ENCODE peak calls at places on chromosomes 16 and 17, in ten cellular contexts. E, M, Z, G, H, U, T, A, B and W are unnamed samples.

GRCh38 chr16:48611329-48612137 is 1.6 kb upstream of the N4BP1 start:
- DNase-seq in A (peak; percentile 89), H (no peak), T (peak; percentile 77), E (peak; percentile 77), B (no peak), U (peak; percentile 64), M (no peak), G (no peak), Z (peak; percentile 40), W (no peak)

GRCh38 chr16:29192329-29193247 is 207.7 kb downstream of the LAT start:
- DNase-seq in E (no peak), H (no peak), B (no peak), T (peak; percentile 7), Z (no peak), U (no peak), A (no peak), M (no peak), G (no peak), W (peak; percentile 12)

GRCh38 chr16:48617711-48618148 is 7.8 kb upstream of the N4BP1 start:
- DNase-seq in M (no peak), U (no peak), B (peak; percentile 79), E (no peak), Z (no peak), T (no peak), H (no peak), A (no peak), G (no peak), W (no peak)

GRCh38 chr16:57711331-57711730 is 16.7 kb downstream of the DRC7 start:
- DNase-seq in B (no peak), A (no peak), M (no peak), H (no peak), U (no peak), G (no peak), T (no peak), Z (no peak), E (no peak), W (no peak)

GRCh38 chr16:11563493-11564040 is 23.2 kb downstream of the LITAF start:
- DNase-seq in U (no peak), E (no peak), Z (no peak), G (no peak), A (peak; percentile 21), B (no peak), M (no peak), H (no peak), T (no peak), W (no peak)

GRCh38 chr17:56599093-56599492 is 5.6 kb downstream of the NOG start:
- DNase-seq in M (no peak), Z (no peak), T (no peak), A (peak; percentile 42), H (no peak), E (no peak), U (no peak), B (no peak), G (no peak), W (no peak)

GRCh38 chr17:62562656-62563055 is 64.8 kb upstream of the MRC2 start:
- DNase-seq in U (no peak), A (no peak), T (no peak), Z (no peak), E (no peak), B (no peak), G (no peak), M (peak; percentile 45), H (no peak), W (no peak)

GRCh38 chr17:54270499-54270898 is 447.8 kb downstream of the KIF2B start:
- DNase-seq in U (no peak), Z (no peak), G (no peak), H (no peak), A (no peak), M (no peak), T (no peak), B (no peak), E (no peak), W (no peak)

GRCh38 chr16:57028086-57028485 is 38.7 kb downstream of the NLRC5 start:
- DNase-seq in Z (no peak), T (no peak), E (no peak), G (no peak), U (no peak), M (no peak), A (no peak), H (no peak), B (no peak), W (no peak)

GRCh38 chr16:22141746-22142145 is 20.6 kb upstream of the SDR42E2 start:
- DNase-seq in B (no peak), E (no peak), H (no peak), G (no peak), Z (no peak), M (peak; percentile 28), T (no peak), U (no peak), A (no peak), W (peak; percentile 4)

GRCh38 chr17:13735444-13735843 is 133.7 kb upstream of the HS3ST3A1 start:
- DNase-seq in U (no peak), G (no peak), H (no peak), Z (no peak), B (no peak), E (no peak), M (no peak), T (no peak), A (no peak), W (no peak)

GRCh38 chr17:42387663-42388380 is 420 bp downstream of the STAT3 start:
- DNase-seq in U (peak; percentile 14), B (peak; percentile 47), A (no peak), T (peak; percentile 59), Z (no peak), H (no peak), G (no peak), M (no peak), E (peak; percentile 45), W (peak; percentile 53)

GRCh38 chr16:77890075-77890474 is 101.7 kb downstream of the VAT1L start:
- DNase-seq in G (no peak), U (no peak), H (no peak), M (no peak), T (no peak), A (no peak), Z (no peak), B (no peak), E (no peak), W (no peak)

GRCh38 chr16:71250461-71251232 is 20.1 kb upstream of the HYDIN start:
- DNase-seq in A (no peak), Z (no peak), T (no peak), G (no peak), E (no peak), B (no peak), U (no peak), H (no peak), M (no peak), W (no peak)

GRCh38 chr17:33651631-33652030 is 358.5 kb upstream of the ASIC2 start:
- DNase-seq in U (no peak), T (no peak), G (no peak), E (no peak), B (no peak), H (no peak), A (no peak), M (no peak), Z (no peak), W (no peak)

GRCh38 chr17:41507315-41507880 is 2.0 kb upstream of the KRT13 start:
- DNase-seq in M (no peak), U (no peak), T (no peak), Z (no peak), H (no peak), G (no peak), B (no peak), A (no peak), E (no peak), W (no peak)

GRCh38 chr16:55678061-55678935 is 22.5 kb downstream of the SLC6A2 start:
- DNase-seq in U (no peak), T (no peak), M (no peak), B (no peak), E (no peak), A (no peak), G (no peak), H (peak; percentile 77), Z (no peak), W (no peak)

GRCh38 chr16:55641430-55642056 is 14.2 kb upstream of the SLC6A2 start:
- DNase-seq in H (no peak), G (no peak), U (no peak), M (no peak), B (no peak), A (no peak), Z (no peak), E (no peak), T (no peak), W (no peak)

GRCh38 chr17:74442670-74443515 is 11.0 kb downstream of the GPRC5C start:
- DNase-seq in Z (no peak), E (peak; percentile 18), H (peak; percentile 68), G (no peak), U (no peak), T (peak; percentile 50), B (peak; percentile 86), M (no peak), A (peak; percentile 23), W (peak; percentile 15)

GRCh38 chr17:38877130-38877851 is 7.4 kb downstream of the LASP1 start:
- DNase-seq in B (no peak), Z (no peak), T (no peak), M (no peak), A (peak; percentile 79), E (no peak), U (no peak), G (no peak), H (no peak), W (no peak)

GRCh38 chr17:6640536-6641373 is at the start of the genes KIAA0753 and TXNDC17:
- DNase-seq in E (peak; percentile 92), T (peak; percentile 97), A (peak; percentile 81), G (peak; percentile 63), M (peak; percentile 91), U (peak; percentile 88), Z (peak; percentile 79), H (peak; percentile 87), B (peak; percentile 83), W (peak; percentile 93)

GRCh38 chr16:28293589-28293935 is 1.2 kb downstream of the SBK1 start:
- DNase-seq in M (no peak), U (no peak), Z (no peak), A (no peak), G (no peak), T (no peak), H (no peak), B (no peak), E (no peak), W (no peak)

GRCh38 chr17:80657561-80657960 is 112.9 kb downstream of the RPTOR start:
- DNase-seq in B (no peak), E (no peak), A (no peak), Z (no peak), M (no peak), H (no peak), T (no peak), U (no peak), G (no peak), W (no peak)